ENCODE peak calls at places on chromosomes 7 and 10, in six cellular contexts. Q, C, I, A, H and N are unnamed samples.

GRCh38 chr10:88499569-88500470 is 83.3 kb downstream of the RNLS start:
- DNase-seq in H (peak; percentile 31), A (peak; percentile 19), C (peak; percentile 74), Q (no peak), I (no peak), N (no peak)

GRCh38 chr7:22433710-22434460 is 66.1 kb downstream of the STEAP1B start:
- DNase-seq in C (peak; percentile 91), H (peak; percentile 60), I (no peak), A (no peak), Q (no peak), N (no peak)

GRCh38 chr10:103416436-103417147 is 20.2 kb downstream of the PDCD11 start:
- DNase-seq in Q (no peak), A (peak; percentile 14), I (no peak), H (peak; percentile 50), C (peak; percentile 85), N (peak; percentile 59)

GRCh38 chr10:73955719-73956118 is 42.2 kb upstream of the VCL start:
- DNase-seq in H (no peak), C (no peak), I (no peak), A (no peak), Q (no peak), N (no peak)

GRCh38 chr10:77252380-77252779 is 385.2 kb downstream of the KCNMA1 start:
- DNase-seq in A (no peak), Q (no peak), I (no peak), H (no peak), C (no peak), N (no peak)

GRCh38 chr10:64762861-64763260 is 1241.7 kb downstream of the REEP3 start:
- DNase-seq in C (peak; percentile 0), A (no peak), H (no peak), Q (no peak), I (no peak), N (no peak)

GRCh38 chr10:97898429-97898828 is 48.8 kb downstream of the GOLGA7B start:
- DNase-seq in I (no peak), H (no peak), A (no peak), Q (no peak), C (peak; percentile 8), N (no peak)

GRCh38 chr10:119416855-119417254 is 125.7 kb downstream of the RGS10 start:
- DNase-seq in H (peak; percentile 36), C (peak; percentile 68), Q (no peak), I (peak; percentile 67), A (no peak), N (peak; percentile 92)

GRCh38 chr7:29243777-29244655 is 49.4 kb downstream of the CHN2 start:
- DNase-seq in Q (no peak), A (no peak), I (no peak), H (no peak), C (no peak), N (no peak)
- TF ChIP-seq CTCF in Q (no peak), A (no peak), I (no peak), H (no peak), C (no peak), N (no peak)

GRCh38 chr7:602341-603141 is 82.9 kb upstream of the PDGFA start:
- DNase-seq in C (no peak), A (no peak), Q (peak; percentile 81), H (no peak), I (no peak), N (peak; percentile 73)
- TF ChIP-seq CTCF in C (no peak), A (no peak), Q (no peak), H (no peak), I (no peak), N (no peak)

GRCh38 chr10:19347592-19347991 is 299.0 kb downstream of the MALRD1 start:
- DNase-seq in H (no peak), A (no peak), C (peak; percentile 13), Q (no peak), I (no peak), N (no peak)
- TF ChIP-seq CTCF in H (peak; percentile 37), A (no peak), C (peak; percentile 50), Q (no peak), I (no peak), N (peak; percentile 3)

DNA sequence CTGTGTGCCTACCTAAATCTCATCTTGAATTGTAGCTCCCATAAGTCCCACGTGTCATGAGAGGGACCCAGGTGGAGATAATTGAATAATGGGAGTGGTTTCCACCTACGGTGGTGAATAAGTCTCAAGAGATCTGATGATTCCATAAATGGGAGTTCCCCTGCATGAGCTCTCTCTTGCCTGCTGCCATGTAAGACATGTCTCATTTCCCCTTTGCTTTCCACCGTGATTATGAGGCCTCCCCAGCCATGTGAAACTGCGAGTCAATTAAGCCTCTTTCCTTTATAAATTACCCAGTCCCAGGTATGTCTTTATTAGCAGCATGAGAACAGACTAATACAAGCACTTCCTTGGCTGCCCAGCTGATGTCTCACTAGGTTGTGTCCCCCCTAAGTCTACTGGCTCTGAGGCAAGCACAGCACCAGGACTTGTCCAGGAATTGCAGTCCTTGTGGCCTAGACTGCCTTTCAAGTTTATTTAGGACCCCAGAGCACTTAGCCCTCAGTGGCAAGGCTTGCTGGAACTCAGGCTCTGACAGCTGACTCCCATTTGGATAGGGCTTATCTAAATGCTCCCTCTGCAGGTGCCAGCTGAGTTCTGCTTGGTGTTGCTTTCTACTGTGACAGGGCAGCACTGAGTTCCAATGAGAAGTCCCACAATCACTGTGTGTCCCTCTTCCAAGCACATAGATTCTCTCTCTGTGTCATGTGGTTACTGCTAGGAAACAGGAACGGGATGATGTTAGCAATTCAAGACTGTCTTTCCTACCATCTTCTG is 59.0 kb upstream of the TAS2R16 start:
- DNase-seq in H (no peak), Q (no peak), A (no peak), C (peak; percentile 52), I (no peak), N (no peak)
- TF ChIP-seq CTCF in H (peak; percentile 13), Q (no peak), A (no peak), C (peak; percentile 58), I (no peak), N (no peak)

DNA sequence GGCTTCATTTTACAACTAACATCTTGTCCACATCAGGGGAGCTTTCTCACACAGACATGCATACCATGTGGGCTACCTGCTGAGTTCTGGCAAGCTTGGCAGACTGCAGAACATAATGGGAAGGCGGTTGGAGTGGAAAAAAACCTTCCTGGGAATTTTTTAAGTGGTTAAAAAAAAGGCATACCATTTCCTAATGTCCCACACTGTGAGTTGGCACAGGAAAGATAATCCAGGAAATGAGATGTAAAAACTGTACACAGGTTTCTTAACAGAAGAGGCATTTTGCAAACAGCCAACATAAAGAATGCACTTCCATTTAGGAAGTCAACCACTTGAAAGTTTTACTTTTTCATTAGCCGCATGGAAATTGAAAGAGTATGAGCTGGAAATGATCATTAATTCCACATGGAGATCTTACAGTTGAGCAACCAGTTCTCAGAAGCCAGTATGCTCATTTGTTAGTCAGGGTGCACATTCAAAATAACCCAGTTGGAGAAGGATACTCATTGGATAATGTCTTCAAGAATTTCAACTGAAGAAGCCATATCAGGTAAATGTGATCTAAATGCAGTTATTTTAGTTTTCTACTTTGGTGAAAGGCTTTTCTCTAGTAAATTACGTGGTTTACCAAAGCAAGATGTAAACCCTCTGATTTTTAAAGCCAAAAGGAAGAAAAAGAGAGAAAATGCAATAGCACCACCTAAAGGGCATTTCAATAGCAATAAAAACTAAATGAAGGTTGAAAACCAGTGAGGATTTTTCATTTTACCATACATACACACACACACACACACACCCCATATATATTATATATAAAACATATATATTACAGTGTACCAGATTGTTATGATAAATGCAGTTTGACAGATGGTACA is 194.0 kb downstream of the TAX1BP1 start:
- DNase-seq in I (no peak), Q (no peak), C (peak; percentile 85), A (peak; percentile 60), H (peak; percentile 91), N (no peak)
- TF ChIP-seq CTCF in I (no peak), Q (no peak), C (peak; percentile 46), A (peak; percentile 35), H (peak; percentile 37), N (peak; percentile 23)

GRCh38 chr10:35423505-35424306 is 87.4 kb downstream of the CCNY start:
- DNase-seq in Q (no peak), C (peak; percentile 83), H (peak; percentile 79), I (no peak), A (no peak), N (no peak)
- TF ChIP-seq CTCF in Q (no peak), C (no peak), H (peak; percentile 15), I (no peak), A (no peak), N (no peak)

GRCh38 chr10:12846718-12847117 is 154.8 kb downstream of the CCDC3 start:
- DNase-seq in Q (no peak), H (no peak), I (no peak), A (no peak), C (peak; percentile 49), N (no peak)

GRCh38 chr10:12848439-12849173 is 152.9 kb downstream of the CCDC3 start:
- DNase-seq in I (no peak), A (no peak), Q (no peak), C (no peak), H (no peak), N (peak; percentile 55)

GRCh38 chr10:12849351-12850181 is 151.9 kb downstream of the CCDC3 start:
- DNase-seq in C (no peak), Q (no peak), I (no peak), A (no peak), H (no peak), N (no peak)

GRCh38 chr10:12844796-12845524 is 156.6 kb downstream of the CCDC3 start:
- DNase-seq in A (peak; percentile 35), H (peak; percentile 90), I (no peak), Q (no peak), C (peak; percentile 92), N (no peak)

GRCh38 chr10:12847361-12847975 is 154.0 kb downstream of the CCDC3 start:
- DNase-seq in H (no peak), A (no peak), Q (no peak), I (no peak), C (no peak), N (no peak)
- TF ChIP-seq CTCF in H (peak; percentile 44), A (no peak), Q (no peak), I (no peak), C (peak; percentile 44), N (no peak)

GRCh38 chr10:5012595-5012994 is 8.9 kb upstream of the AKR1C2 start:
- DNase-seq in I (no peak), Q (no peak), C (no peak), H (no peak), A (no peak), N (no peak)

GRCh38 chr10:5013385-5013784 is 9.7 kb upstream of the AKR1C2 start:
- DNase-seq in Q (no peak), H (no peak), A (no peak), I (no peak), C (no peak), N (no peak)

GRCh38 chr10:5018150-5018549 is 14.5 kb upstream of the AKR1C2 start:
- DNase-seq in H (no peak), A (no peak), Q (no peak), I (no peak), C (peak; percentile 13), N (no peak)

DNA sequence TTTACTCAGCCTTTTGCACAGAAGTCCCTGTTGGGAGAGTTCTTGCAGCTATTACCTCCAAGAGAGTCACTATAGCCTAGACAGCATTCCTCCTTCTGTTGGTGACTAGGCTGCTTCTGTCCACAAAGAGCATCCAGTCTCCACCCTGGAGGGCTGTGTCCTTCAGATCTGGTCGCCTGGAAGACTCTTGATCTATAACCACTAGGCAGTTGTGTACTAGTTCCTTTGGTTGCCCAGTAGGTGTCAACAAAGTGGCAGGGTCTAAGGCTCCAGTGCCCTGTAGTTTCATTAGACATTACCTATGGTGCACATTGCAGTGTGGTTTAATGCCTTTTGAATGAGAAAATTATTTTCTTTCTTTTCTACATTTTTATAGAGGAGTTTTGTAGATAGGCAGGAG is 11.3 kb upstream of the AKR1C2 start:
- DNase-seq in I (no peak), Q (no peak), A (no peak), C (peak; percentile 47), H (no peak), N (no peak)
- TF ChIP-seq CTCF in I (no peak), Q (no peak), A (no peak), C (peak; percentile 38), H (peak; percentile 4), N (no peak)

GRCh38 chr10:128631801-128632241 is 505.6 kb upstream of the MKI67 start:
- DNase-seq in C (peak; percentile 38), A (no peak), I (no peak), Q (no peak), H (no peak), N (no peak)
- TF ChIP-seq CTCF in C (peak; percentile 47), A (no peak), I (no peak), Q (no peak), H (peak; percentile 40), N (no peak)